ENCODE peak calls at places on chromosome 7, in ten cellular contexts. B is progenitor cell of endocrine pancreas, U is IMR-90, H is fibroblast of lung, Y is heart left ventricle, T is Calu3, Q is cardiac muscle cell, M is PC-9, W is WERI-Rb-1, O is tibial artery. P is an unnamed sample.

GRCh38 chr7:134907000-134907399 is 79.3 kb upstream of the AGBL3 start:
- DNase-seq in W (peak), T (no peak), H (no peak), O (no peak), M (no peak), U (no peak), B (no peak), Y (no peak), Q (no peak), P (no peak)

GRCh38 chr7:26078437-26079362 is 73.3 kb upstream of the NFE2L3 start:
- DNase-seq in T (peak), M (no peak), Q (peak), U (no peak), W (peak), O (peak), H (peak), Y (peak), B (peak), P (no peak)

GRCh38 chr7:3461923-3462322 is 160.9 kb downstream of the SDK1 start:
- DNase-seq in W (no peak), Y (no peak), H (no peak), B (no peak), U (no peak), T (no peak), Q (no peak), O (no peak), M (no peak), P (no peak)

GRCh38 chr7:43785425-43785824 is 26.9 kb downstream of the BLVRA start:
- DNase-seq in O (no peak), H (peak), W (no peak), B (no peak), Q (no peak), Y (no peak), M (peak), T (no peak), U (peak), P (peak)

GRCh38 chr7:139602143-139602722 is 78.7 kb downstream of the CLEC2L start:
- DNase-seq in W (no peak), Y (no peak), O (no peak), B (no peak), H (peak), Q (peak), M (no peak), T (no peak), U (peak), P (no peak)

GRCh38 chr7:26376208-26376917 is 84.7 kb downstream of the SNX10 start:
- DNase-seq in H (no peak), U (no peak), M (peak), T (peak), B (peak), O (no peak), Y (peak), W (peak), Q (peak), P (no peak)

GRCh38 chr7:133355325-133355708 is 102.4 kb downstream of the EXOC4 start:
- DNase-seq in O (no peak), M (no peak), U (peak), B (no peak), W (no peak), T (no peak), Y (no peak), H (peak), Q (no peak), P (no peak)

GRCh38 chr7:157689269-157690057 is 352.7 kb downstream of the DNAJB6 start:
- DNase-seq in M (no peak), W (peak), T (no peak), O (no peak), Q (no peak), H (peak), B (no peak), U (no peak), Y (no peak), P (no peak)

GRCh38 chr7:155533827-155534690 is 12.3 kb downstream of the CNPY1 start:
- DNase-seq in Y (no peak), W (peak), H (no peak), O (no peak), U (no peak), M (no peak), B (peak), Q (peak), T (peak), P (no peak)

GRCh38 chr7:7830122-7830878 is 111.9 kb upstream of the RPA3 start:
- DNase-seq in O (no peak), Y (no peak), Q (peak), T (peak), W (no peak), M (no peak), H (peak), U (no peak), B (no peak), P (no peak)

GRCh38 chr7:97971120-97971989 is 18.6 kb downstream of the OCM2 start:
- DNase-seq in Y (no peak), B (no peak), H (peak), Q (peak), O (no peak), U (peak), W (peak), T (peak), M (peak), P (no peak)

GRCh38 chr7:157018328-157018996 is 8.0 kb upstream of the MNX1 start:
- DNase-seq in O (no peak), U (no peak), H (no peak), M (no peak), W (no peak), T (no peak), Q (no peak), Y (no peak), B (no peak), P (no peak)

DNA sequence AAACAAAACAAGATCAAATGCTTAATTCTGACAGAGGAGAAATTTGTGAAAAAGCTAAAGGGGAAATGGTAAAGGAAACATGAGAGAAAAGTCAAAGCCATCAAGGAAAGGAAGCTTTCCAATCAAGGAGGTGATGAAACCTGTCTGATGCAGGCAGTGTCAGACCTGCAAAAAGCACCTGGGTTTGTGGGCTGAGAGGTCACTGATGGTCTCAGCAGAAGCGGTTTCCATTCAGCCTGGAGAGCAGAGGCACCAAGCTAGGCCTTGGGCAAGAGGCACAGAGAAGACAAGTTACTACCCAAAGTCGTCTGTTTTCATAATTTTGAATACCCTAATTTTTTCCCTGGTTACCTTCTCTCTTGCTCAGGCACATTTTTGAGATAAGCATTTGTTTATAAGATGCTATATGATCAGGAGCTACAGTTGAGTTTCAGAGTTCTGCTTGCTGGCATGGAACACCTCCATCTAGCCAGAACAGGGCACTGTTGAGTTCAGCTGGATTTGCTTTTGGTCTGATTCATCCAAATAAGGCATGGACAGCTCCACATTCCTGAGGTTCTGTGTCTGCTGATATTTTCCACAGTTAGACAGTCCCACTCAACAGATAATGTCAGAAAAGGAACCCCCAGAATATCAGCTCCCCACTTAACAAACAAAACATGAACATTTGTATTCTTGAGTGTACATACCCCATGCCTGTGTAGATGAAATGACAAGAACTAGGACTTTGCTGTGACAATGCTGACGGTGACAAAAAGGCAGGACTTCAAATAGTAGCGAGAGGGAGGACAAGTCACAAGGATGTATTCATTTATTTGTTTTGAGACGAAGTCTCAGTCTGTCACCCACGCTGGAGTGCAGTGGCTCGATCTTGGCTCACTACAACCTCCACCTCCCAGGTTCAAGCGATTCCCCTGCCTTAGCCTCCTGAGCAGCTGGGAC is 4.9 kb upstream of the PPIA start:
- DNase-seq in Y (no peak), M (peak), T (no peak), O (no peak), W (no peak), H (peak), U (peak), Q (peak), B (no peak), P (peak)
- TF ChIP-seq CTCF in Y (no peak), M (no peak), T (no peak), O (no peak), W (no peak), H (peak), U (peak), Q (peak), B (no peak), P (peak)

GRCh38 chr7:108457871-108458270 is 1.6 kb upstream of the NRCAM start:
- DNase-seq in U (no peak), B (no peak), Y (no peak), H (no peak), Q (no peak), W (no peak), T (no peak), M (no peak), O (no peak), P (no peak)

GRCh38 chr7:108460964-108461363 is 4.7 kb upstream of the NRCAM start:
- DNase-seq in M (no peak), W (no peak), T (no peak), Y (no peak), U (no peak), B (no peak), Q (no peak), O (no peak), H (peak), P (no peak)

GRCh38 chr7:108456845-108457540 is 757 bp upstream of the NRCAM start:
- DNase-seq in O (no peak), H (no peak), W (no peak), M (no peak), T (no peak), Y (no peak), Q (no peak), U (no peak), B (no peak), P (no peak)

GRCh38 chr7:108461855-108462254 is 5.6 kb upstream of the NRCAM start:
- DNase-seq in W (peak), H (peak), M (no peak), Y (no peak), U (no peak), Q (no peak), T (no peak), O (no peak), B (no peak), P (peak)

DNA sequence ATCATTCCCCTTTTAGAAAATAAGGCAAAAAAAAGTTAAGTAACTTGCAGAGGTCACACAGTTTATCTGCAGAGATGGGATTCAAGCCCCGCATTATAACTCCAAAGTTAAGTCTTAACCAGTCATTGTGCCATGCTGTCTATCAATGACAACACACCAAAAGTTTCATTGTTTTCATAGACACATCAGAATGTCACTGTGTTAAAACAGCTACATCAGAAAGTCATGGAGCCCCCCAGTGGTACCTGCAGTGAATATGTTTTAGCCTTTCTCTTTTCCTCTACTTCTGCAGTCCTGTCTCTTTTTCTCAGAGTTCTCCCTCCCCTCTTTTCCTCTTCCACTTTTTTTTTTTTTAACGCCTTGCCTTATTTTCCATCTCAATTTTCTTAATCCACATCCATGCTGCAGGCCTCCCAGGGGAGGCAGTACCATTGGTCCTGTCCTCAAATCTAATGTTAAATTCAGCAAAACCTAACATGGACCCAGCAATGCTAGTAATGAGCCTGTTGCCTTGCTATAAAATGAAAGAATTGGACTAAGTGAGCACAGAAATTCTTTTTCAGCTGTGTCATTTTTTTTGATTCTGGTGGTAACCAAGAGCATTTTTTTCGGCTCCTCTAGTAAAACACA is 3.8 kb upstream of the NRCAM start:
- DNase-seq in T (peak), M (no peak), B (no peak), Y (no peak), Q (peak), U (no peak), H (peak), O (no peak), W (peak), P (no peak)
- TF ChIP-seq CTCF in T (no peak), M (peak), B (peak), Y (peak), Q (peak), U (peak), H (peak), O (no peak), W (peak), P (peak)

GRCh38 chr7:115693779-115694178 is 336.8 kb downstream of the TFEC start:
- DNase-seq in H (no peak), U (no peak), O (no peak), Q (no peak), T (no peak), Y (no peak), W (no peak), B (no peak), M (no peak), P (no peak)

GRCh38 chr7:115694424-115694823 is 336.1 kb downstream of the TFEC start:
- DNase-seq in M (no peak), W (no peak), U (no peak), B (no peak), T (no peak), Q (no peak), Y (no peak), O (no peak), H (no peak), P (no peak)

DNA sequence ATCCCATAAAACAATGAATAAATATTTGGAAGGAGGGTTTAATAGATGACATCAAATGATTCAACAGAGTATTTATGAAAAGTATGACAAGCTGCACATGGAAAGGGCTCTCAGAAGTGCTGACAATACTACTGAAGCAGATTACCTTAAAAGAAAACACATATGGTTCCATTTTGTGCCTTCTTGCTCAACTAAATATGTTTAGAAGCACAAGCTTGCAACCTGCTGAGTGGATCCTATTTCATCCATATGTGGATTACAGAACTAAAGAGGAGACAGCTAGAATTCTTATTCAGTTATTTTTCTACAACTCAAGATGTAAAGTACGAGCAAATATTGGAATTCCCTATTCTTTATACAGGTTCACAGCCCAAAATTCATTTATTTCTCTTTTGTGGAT is 340.6 kb downstream of the TFEC start:
- DNase-seq in U (peak), T (no peak), W (no peak), B (no peak), Q (no peak), H (no peak), O (no peak), M (no peak), Y (no peak), P (peak)
- TF ChIP-seq CTCF in U (no peak), T (no peak), W (no peak), B (no peak), Q (no peak), H (no peak), O (no peak), M (no peak), Y (no peak), P (no peak)

GRCh38 chr7:47351233-47352154 is 230.4 kb downstream of the TNS3 start:
- DNase-seq in Q (no peak), U (no peak), H (no peak), M (no peak), B (no peak), Y (no peak), O (no peak), T (no peak), W (no peak), P (no peak)
- TF ChIP-seq CTCF in Q (no peak), U (no peak), H (no peak), M (no peak), B (peak), Y (peak), O (no peak), T (no peak), W (peak), P (no peak)

DNA sequence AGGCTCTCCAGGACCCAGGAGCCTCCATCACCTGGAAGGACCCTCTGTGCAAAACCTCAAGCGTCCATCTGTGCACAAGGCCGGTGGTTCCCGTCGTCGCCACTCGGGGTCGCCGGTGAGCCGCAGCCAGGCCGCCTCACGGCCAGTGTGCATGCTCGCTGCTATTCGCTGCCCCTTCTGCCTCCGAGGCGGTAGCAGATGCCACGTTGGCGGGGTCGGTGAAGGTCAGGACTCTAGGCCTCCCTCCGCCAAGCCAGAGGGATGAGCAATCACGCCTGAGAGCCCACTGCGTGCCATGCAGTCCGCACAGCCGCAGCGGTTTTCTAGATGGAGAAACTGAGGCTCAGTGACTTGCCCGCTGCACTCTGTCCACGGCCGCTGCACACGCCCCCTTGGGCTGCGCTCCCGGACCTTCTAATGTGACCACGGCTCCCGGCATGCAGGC is 5.7 kb downstream of the UPK3B start:
- DNase-seq in T (no peak), O (no peak), M (peak), Q (peak), U (peak), B (no peak), H (peak), Y (no peak), W (no peak), P (peak)
- TF ChIP-seq CTCF in T (no peak), O (peak), M (peak), Q (peak), U (peak), B (no peak), H (no peak), Y (no peak), W (no peak), P (peak)

P was measured in AG09319.